ENCODE peak calls at places on chromosomes 2 and 18, in seven cellular contexts. Q is keratinocyte, S is choroid plexus epithelial cell, N is gastrocnemius medialis, Y is thoracic aorta, U is uterus, V is OCI-LY7. I is an unnamed sample.

GRCh38 chr2:52112141-52112540 is 1080.2 kb upstream of the NRXN1 start:
- DNase-seq in V (no peak), Y (no peak), N (no peak), S (no peak), U (no peak), Q (no peak), I (no peak)

GRCh38 chr2:109528811-109529501 is 84.8 kb downstream of the SEPTIN10 start:
- DNase-seq in N (no peak), V (no peak), S (no peak), Y (no peak), Q (no peak), U (no peak), I (no peak)

GRCh38 chr18:69469444-69469919 is 68.8 kb downstream of the DOK6 start:
- DNase-seq in U (no peak), S (peak), Q (no peak), Y (no peak), N (no peak), V (no peak), I (no peak)

GRCh38 chr18:13137939-13138821 is 80.4 kb upstream of the LDLRAD4 start:
- DNase-seq in U (peak), Q (no peak), S (no peak), Y (no peak), V (no peak), N (peak), I (no peak)

GRCh38 chr2:34143149-34143548 is 544.0 kb upstream of the FAM98A start:
- DNase-seq in Y (no peak), U (no peak), S (no peak), Q (no peak), V (no peak), N (no peak), I (no peak)

GRCh38 chr2:120901213-120901612 is 165.5 kb downstream of the GLI2 start:
- DNase-seq in U (no peak), S (no peak), Q (no peak), N (no peak), V (no peak), Y (no peak), I (no peak)

GRCh38 chr2:230129343-230129742 is 60.6 kb upstream of the SLC16A14 start:
- DNase-seq in U (no peak), V (no peak), S (peak), Y (no peak), N (no peak), Q (no peak), I (no peak)

GRCh38 chr2:119760237-119760807 is 600 bp downstream of the PTPN4 start:
- DNase-seq in V (peak), Q (no peak), U (peak), N (no peak), Y (no peak), S (no peak), I (no peak)

GRCh38 chr2:108193251-108193650 is 46.5 kb upstream of the SULT1C3 start:
- DNase-seq in N (no peak), V (no peak), Q (no peak), U (no peak), S (peak), Y (no peak), I (no peak)

GRCh38 chr2:82796132-82796531 is 1662.9 kb downstream of the SUCLG1 start:
- DNase-seq in N (no peak), S (peak), V (no peak), U (no peak), Q (no peak), Y (no peak), I (no peak)

GRCh38 chr2:196336715-196337617 is 165.6 kb upstream of the STK17B start:
- DNase-seq in V (peak), U (no peak), N (no peak), S (peak), Y (no peak), Q (no peak), I (no peak)

GRCh38 chr2:220194630-220195029 is 567.2 kb downstream of the SLC4A3 start:
- DNase-seq in S (no peak), N (no peak), Y (no peak), U (no peak), Q (no peak), V (no peak), I (no peak)

GRCh38 chr18:60693426-60693825 is 320.9 kb upstream of the MC4R start:
- DNase-seq in Q (peak), S (no peak), N (no peak), V (no peak), Y (no peak), U (no peak), I (no peak)

GRCh38 chr2:23595601-23596251 is 210.7 kb downstream of the KLHL29 start:
- DNase-seq in S (peak), V (no peak), Y (no peak), Q (no peak), U (no peak), N (no peak), I (peak)

GRCh38 chr2:177433402-177433801 is 40.8 kb downstream of the AGPS start:
- DNase-seq in Q (no peak), U (no peak), N (no peak), S (peak), Y (no peak), V (no peak), I (no peak)

GRCh38 chr18:33014060-33014796 is 241.4 kb upstream of the KLHL14 start:
- DNase-seq in V (no peak), N (no peak), Q (no peak), S (peak), Y (no peak), U (no peak), I (no peak)

GRCh38 chr2:138267161-138267901 is 234.2 kb upstream of the SPOPL start:
- DNase-seq in V (no peak), U (no peak), N (no peak), Q (peak), Y (no peak), S (peak), I (no peak)

GRCh38 chr2:220191031-220191430 is 563.6 kb downstream of the SLC4A3 start:
- DNase-seq in Q (no peak), Y (no peak), U (no peak), N (no peak), S (no peak), V (no peak), I (no peak)

GRCh38 chr2:128604045-128604444 is 285.4 kb upstream of the HS6ST1 start:
- DNase-seq in N (no peak), V (no peak), U (no peak), Q (no peak), Y (no peak), S (no peak), I (peak)

GRCh38 chr2:101630224-101630949 is 67.1 kb upstream of the MAP4K4 start:
- DNase-seq in Y (no peak), V (no peak), N (peak), U (no peak), Q (peak), S (no peak), I (no peak)

GRCh38 chr18:28127763-28128737 is 48.9 kb downstream of the CDH2 start:
- DNase-seq in N (no peak), Y (no peak), U (no peak), S (peak), Q (no peak), V (no peak), I (no peak)

GRCh38 chr2:137928547-137929503 is 35.4 kb upstream of the HNMT start:
- DNase-seq in N (no peak), S (peak), Y (no peak), Q (no peak), U (no peak), V (no peak), I (no peak)

GRCh38 chr2:165440367-165440766 is 29.1 kb upstream of the CSRNP3 start:
- DNase-seq in V (no peak), N (no peak), S (peak), Y (no peak), U (no peak), Q (no peak), I (no peak)

GRCh38 chr18:22639026-22639463 is 221.3 kb upstream of the CTAGE1 start:
- DNase-seq in Q (no peak), Y (no peak), S (peak), V (no peak), U (no peak), N (no peak), I (no peak)

GRCh38 chr2:218435003-218435982 is 16.4 kb downstream of the VIL1 start:
- DNase-seq in Y (no peak), V (no peak), S (peak), N (no peak), Q (no peak), U (no peak), I (peak)

GRCh38 chr2:46151582-46151981 is 145.6 kb upstream of the EPAS1 start:
- DNase-seq in S (peak), Q (no peak), N (no peak), Y (no peak), V (no peak), U (no peak), I (no peak)

GRCh38 chr2:53859354-53860159 is at the start of gene GPR75:
- DNase-seq in Y (no peak), Q (no peak), S (peak), V (no peak), N (no peak), U (no peak), I (peak)

GRCh38 chr2:132547089-132547687 is 122.8 kb downstream of the LYPD1 start:
- DNase-seq in N (no peak), Q (no peak), Y (no peak), S (peak), U (no peak), V (peak), I (peak)

GRCh38 chr2:165582409-165582808 is 112.9 kb downstream of the CSRNP3 start:
- DNase-seq in Q (no peak), Y (no peak), S (no peak), U (no peak), V (no peak), N (no peak), I (no peak)

GRCh38 chr2:13240789-13241487 is 524.2 kb downstream of the TRIB2 start:
- DNase-seq in Y (no peak), V (no peak), U (no peak), S (no peak), N (no peak), Q (no peak), I (no peak)

GRCh38 chr2:133769036-133769435 is 200.8 kb upstream of the NCKAP5 start:
- DNase-seq in U (no peak), Q (no peak), S (no peak), V (no peak), N (no peak), Y (no peak), I (no peak)

GRCh38 chr18:60176271-60176670 is 196.3 kb downstream of the MC4R start:
- DNase-seq in V (no peak), Y (no peak), S (no peak), U (no peak), N (no peak), Q (no peak), I (no peak)

GRCh38 chr2:142445542-142445941 is 314.7 kb upstream of the LRP1B start:
- DNase-seq in N (no peak), V (no peak), Q (no peak), S (no peak), U (no peak), Y (no peak), I (no peak)

GRCh38 chr2:106193491-106193976 is 567 bp downstream of the UXS1 start:
- DNase-seq in V (peak), S (peak), Y (no peak), U (peak), Q (no peak), N (no peak), I (peak)

GRCh38 chr18:80124131-80124530 is 15.1 kb downstream of the ADNP2 start:
- DNase-seq in U (no peak), N (no peak), S (no peak), Y (no peak), Q (no peak), V (no peak), I (no peak)

DNA sequence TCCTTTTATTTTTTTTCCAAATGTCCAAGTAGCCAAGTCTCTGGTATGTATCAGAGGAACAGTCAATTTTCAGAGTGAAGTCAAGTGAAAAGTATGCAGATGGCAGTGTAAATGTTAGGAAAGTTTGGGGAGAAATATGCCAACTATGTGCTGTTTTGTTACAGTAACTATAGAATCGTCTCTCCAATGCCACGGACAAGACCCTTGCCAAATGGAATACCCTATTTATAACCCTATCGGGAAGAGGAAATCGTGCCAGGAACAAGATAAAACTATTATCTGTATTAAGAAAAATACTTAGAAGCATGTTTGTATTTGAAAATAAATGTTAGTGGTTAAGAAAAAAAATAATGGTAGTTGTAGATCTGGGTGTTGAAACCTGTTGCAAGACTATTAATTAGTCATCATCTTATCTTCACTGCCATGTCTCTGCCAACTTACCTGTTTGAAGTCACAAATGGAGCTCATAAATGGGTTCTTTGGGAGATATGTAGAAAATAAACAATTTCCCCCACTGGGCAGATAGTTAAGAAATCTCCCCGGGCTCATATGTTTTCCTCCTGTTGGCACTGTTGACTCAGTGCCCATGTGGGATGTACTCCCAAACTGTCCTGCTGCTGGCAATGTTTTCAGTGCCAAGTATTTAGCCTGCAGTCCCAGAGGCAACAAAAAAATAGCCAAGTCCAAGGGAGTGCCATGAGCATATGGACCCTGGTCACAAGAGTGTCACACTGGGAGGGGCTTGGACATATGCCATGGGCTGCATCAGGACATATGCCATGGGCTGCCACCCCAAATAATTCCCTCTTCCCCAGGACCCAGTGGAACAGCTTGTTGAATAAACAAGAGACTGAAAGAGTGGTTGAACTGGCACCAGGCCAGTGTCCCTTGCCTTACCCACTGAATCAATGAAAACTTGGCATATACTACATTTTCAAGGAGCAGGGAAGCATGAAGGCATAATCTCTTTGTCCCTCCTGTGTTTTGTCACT is 366.9 kb downstream of the OSR1 start:
- DNase-seq in U (peak), V (no peak), S (peak), N (no peak), Q (peak), Y (no peak), I (no peak)
- H3K4me3 ChIP-seq in U (no peak), V (no peak), S (no peak), N (no peak), Q (peak), Y (no peak), I (no peak)

GRCh38 chr2:238228700-238229099 is 11.1 kb downstream of the HES6 start:
- DNase-seq in Q (no peak), Y (no peak), N (no peak), S (no peak), U (peak), V (no peak), I (no peak)

GRCh38 chr2:238230699-238231098 is 9.1 kb downstream of the HES6 start:
- DNase-seq in V (no peak), Y (no peak), N (no peak), U (no peak), S (no peak), Q (no peak), I (no peak)

GRCh38 chr2:238233625-238234024 is 6.2 kb downstream of the HES6 start:
- DNase-seq in S (no peak), U (no peak), V (no peak), Y (no peak), N (no peak), Q (no peak), I (no peak)

GRCh38 chr2:238231809-238232208 is 8.0 kb downstream of the HES6 start:
- DNase-seq in Q (no peak), Y (no peak), N (no peak), U (no peak), S (no peak), V (no peak), I (no peak)

GRCh38 chr2:238231251-238231793 is 8.5 kb downstream of the HES6 start:
- DNase-seq in N (peak), Q (no peak), S (peak), Y (no peak), U (peak), V (no peak), I (peak)
- H3K4me3 ChIP-seq in N (peak), Q (peak), S (peak), Y (peak), U (peak), V (no peak), I (peak)

DNA sequence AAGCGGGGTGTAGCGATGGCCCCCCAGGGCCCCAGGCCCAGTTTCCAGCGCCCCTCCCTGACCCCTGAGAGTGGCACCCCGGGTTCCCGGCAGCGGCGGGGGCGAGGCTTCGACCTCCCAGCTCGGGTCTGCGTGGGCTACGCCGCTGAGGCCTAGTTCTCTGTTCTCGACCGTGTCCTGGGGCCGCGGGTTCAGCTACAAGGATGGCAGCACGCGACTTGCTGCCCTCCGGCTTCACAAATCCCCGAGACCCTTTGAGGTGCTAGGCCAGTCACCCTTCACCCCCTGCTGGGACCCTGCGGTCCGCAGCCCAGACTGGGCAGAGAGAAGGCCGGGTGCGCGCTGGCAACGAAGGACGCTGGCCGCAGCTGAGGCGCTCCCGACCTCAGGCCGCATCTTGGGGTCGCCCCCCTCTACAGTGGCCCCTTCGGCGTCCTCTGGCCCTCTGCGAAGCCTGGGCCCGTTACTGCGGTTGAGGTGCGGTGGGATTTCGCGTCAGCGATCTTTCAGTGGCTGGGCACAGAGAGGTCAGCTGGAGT is 1.2 kb downstream of the OTX1 start:
- DNase-seq in S (no peak), Q (no peak), Y (no peak), N (no peak), U (no peak), V (no peak), I (peak)
- H3K4me3 ChIP-seq in S (peak), Q (peak), Y (no peak), N (no peak), U (no peak), V (no peak), I (no peak)

GRCh38 chr2:88832992-88833389 is 141.5 kb downstream of the RPIA start:
- DNase-seq in N (no peak), U (no peak), S (no peak), Y (no peak), Q (no peak), V (peak), I (no peak)
- H3K4me3 ChIP-seq in N (no peak), U (no peak), S (no peak), Y (no peak), Q (no peak), V (peak), I (no peak)

GRCh38 chr2:66866331-66867037 is 431.6 kb downstream of the MEIS1 start:
- DNase-seq in Q (no peak), U (no peak), S (no peak), Y (no peak), N (no peak), V (no peak), I (no peak)

GRCh38 chr2:66869076-66869475 is 434.2 kb downstream of the MEIS1 start:
- DNase-seq in N (no peak), S (no peak), Q (peak), U (no peak), V (no peak), Y (no peak), I (no peak)

GRCh38 chr2:66862871-66863650 is 428.1 kb downstream of the MEIS1 start:
- DNase-seq in Y (no peak), Q (peak), U (peak), N (no peak), V (no peak), S (peak), I (no peak)

GRCh38 chr2:66865161-66865560 is 430.2 kb downstream of the MEIS1 start:
- DNase-seq in N (no peak), Q (no peak), Y (no peak), S (no peak), V (no peak), U (no peak), I (no peak)

DNA sequence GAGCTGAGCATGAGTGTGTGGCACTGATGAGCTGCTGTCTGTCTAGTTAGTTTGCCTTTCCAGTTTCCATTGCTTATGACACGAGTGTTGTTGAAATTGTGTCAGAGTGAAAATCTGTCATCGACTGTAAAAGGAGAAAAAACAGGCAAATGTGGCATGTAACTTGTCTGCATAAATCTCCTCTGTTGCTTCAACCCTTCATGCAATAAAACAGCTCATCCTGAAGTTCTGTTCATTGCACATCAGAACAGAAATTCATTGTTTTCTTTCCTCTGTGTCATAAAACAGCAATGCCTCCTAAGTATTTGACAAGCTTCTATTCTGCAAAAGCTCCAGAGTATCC is 432.1 kb downstream of the MEIS1 start:
- DNase-seq in V (no peak), Q (no peak), N (no peak), U (no peak), S (no peak), Y (no peak), I (no peak)
- H3K4me3 ChIP-seq in V (no peak), Q (no peak), N (no peak), U (no peak), S (no peak), Y (no peak), I (no peak)

DNA sequence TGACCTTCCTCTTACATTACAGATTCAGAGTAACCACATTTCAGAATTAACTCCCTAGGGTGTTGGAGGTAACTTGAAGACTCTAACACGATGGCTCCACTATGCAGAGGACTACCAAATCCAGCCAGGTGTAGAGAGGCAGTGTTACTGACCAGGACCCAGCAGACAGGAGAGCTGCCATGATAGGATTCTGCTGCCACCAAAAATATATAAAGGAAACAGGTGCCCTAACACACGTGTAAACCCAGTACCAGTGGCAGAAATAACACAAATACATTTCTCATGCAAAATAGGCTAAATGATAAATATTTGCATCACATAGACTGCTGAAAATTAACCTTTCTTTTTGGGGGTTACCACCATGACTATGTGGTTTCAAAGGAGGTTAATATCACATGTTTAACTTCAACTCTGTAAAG is 7.0 kb downstream of the ZBTB14 start:
- DNase-seq in N (no peak), V (peak), U (no peak), Y (no peak), S (no peak), Q (no peak), I (no peak)
- H3K4me3 ChIP-seq in N (no peak), V (peak), U (no peak), Y (no peak), S (no peak), Q (no peak), I (no peak)

I was measured in psoas muscle.